ENCODE peak calls at places on chromosomes 12 and 14, in eight cellular contexts. One of them, this sample, is unnamed.

GRCh38 chr14:80924365-80925103 is 17.0 kb downstream of the CEP128 start:
- DNase-seq in spleen: no peak
- DNase-seq in Panc1: no peak
- DNase-seq in HL-60: no peak
- DNase-seq in GM23338: no peak
- DNase-seq in endothelial cell of umbilical vein: no peak
- DNase-seq in stomach: no peak
- DNase-seq in transverse colon: no peak
- DNase-seq in this sample: no peak

GRCh38 chr12:130932061-130932650 is 21.6 kb upstream of the ADGRD1 start:
- DNase-seq in endothelial cell of umbilical vein: no peak
- DNase-seq in HL-60: no peak
- DNase-seq in spleen: no peak
- DNase-seq in transverse colon: no peak
- DNase-seq in stomach: no peak
- DNase-seq in Panc1: no peak
- DNase-seq in GM23338: no peak
- DNase-seq in this sample: no peak

GRCh38 chr14:42814817-42815216 is 1208.1 kb downstream of the LRFN5 start:
- DNase-seq in transverse colon: no peak
- DNase-seq in Panc1: no peak
- DNase-seq in spleen: no peak
- DNase-seq in GM23338: no peak
- DNase-seq in HL-60: no peak
- DNase-seq in endothelial cell of umbilical vein: no peak
- DNase-seq in stomach: no peak
- DNase-seq in this sample: no peak

GRCh38 chr14:35221462-35221861 is 70.7 kb upstream of the PSMA6 start:
- DNase-seq in endothelial cell of umbilical vein: no peak
- DNase-seq in Panc1: no peak
- DNase-seq in GM23338: no peak
- DNase-seq in stomach: no peak
- DNase-seq in transverse colon: no peak
- DNase-seq in HL-60: no peak
- DNase-seq in spleen: no peak
- DNase-seq in this sample: no peak

GRCh38 chr14:94360945-94361565 is 27.3 kb downstream of the SERPINA1 start:
- DNase-seq in spleen: no peak
- DNase-seq in Panc1: no peak
- DNase-seq in GM23338: no peak
- DNase-seq in transverse colon: no peak
- DNase-seq in stomach: peak; percentile 14
- DNase-seq in endothelial cell of umbilical vein: no peak
- DNase-seq in HL-60: no peak
- DNase-seq in this sample: no peak

GRCh38 chr12:62933871-62934798 is 815 bp downstream of the PPM1H start:
- DNase-seq in stomach: peak; percentile 52
- DNase-seq in endothelial cell of umbilical vein: peak; percentile 44
- DNase-seq in HL-60: peak; percentile 59
- DNase-seq in spleen: peak; percentile 87
- DNase-seq in transverse colon: peak; percentile 35
- DNase-seq in GM23338: peak; percentile 68
- DNase-seq in Panc1: no peak
- DNase-seq in this sample: no peak

GRCh38 chr12:94193623-94194022 is 45.2 kb downstream of the PLXNC1 start:
- DNase-seq in Panc1: no peak
- DNase-seq in stomach: no peak
- DNase-seq in HL-60: no peak
- DNase-seq in GM23338: no peak
- DNase-seq in transverse colon: no peak
- DNase-seq in endothelial cell of umbilical vein: no peak
- DNase-seq in spleen: no peak
- DNase-seq in this sample: no peak

GRCh38 chr14:106879241-106879640 is 1352.9 kb downstream of the TMEM121 start:
- DNase-seq in GM23338: peak; percentile 6
- DNase-seq in stomach: peak; percentile 63
- DNase-seq in spleen: peak; percentile 81
- DNase-seq in Panc1: no peak
- DNase-seq in transverse colon: peak; percentile 72
- DNase-seq in endothelial cell of umbilical vein: no peak
- DNase-seq in HL-60: peak; percentile 88
- DNase-seq in this sample: no peak

GRCh38 chr12:15984963-15985362 is 73.8 kb downstream of the DERA start:
- DNase-seq in GM23338: no peak
- DNase-seq in Panc1: no peak
- DNase-seq in endothelial cell of umbilical vein: no peak
- DNase-seq in stomach: no peak
- DNase-seq in HL-60: no peak
- DNase-seq in spleen: no peak
- DNase-seq in transverse colon: no peak
- DNase-seq in this sample: no peak

GRCh38 chr12:88552672-88553079 is 27.6 kb downstream of the KITLG start:
- DNase-seq in transverse colon: no peak
- DNase-seq in endothelial cell of umbilical vein: no peak
- DNase-seq in spleen: no peak
- DNase-seq in GM23338: no peak
- DNase-seq in HL-60: no peak
- DNase-seq in stomach: no peak
- DNase-seq in Panc1: peak; percentile 46
- DNase-seq in this sample: no peak

GRCh38 chr14:69632752-69633151 is 21.4 kb downstream of the SUSD6 start:
- DNase-seq in stomach: no peak
- DNase-seq in GM23338: no peak
- DNase-seq in HL-60: no peak
- DNase-seq in spleen: no peak
- DNase-seq in Panc1: no peak
- DNase-seq in endothelial cell of umbilical vein: peak; percentile 43
- DNase-seq in transverse colon: no peak
- DNase-seq in this sample: no peak

GRCh38 chr14:50320279-50320678 is 8.2 kb downstream of the DMAC2L start:
- DNase-seq in spleen: no peak
- DNase-seq in Panc1: no peak
- DNase-seq in stomach: no peak
- DNase-seq in HL-60: no peak
- DNase-seq in endothelial cell of umbilical vein: no peak
- DNase-seq in transverse colon: no peak
- DNase-seq in GM23338: no peak
- DNase-seq in this sample: no peak

GRCh38 chr14:74574706-74575105 is 37.3 kb downstream of the LTBP2 start:
- DNase-seq in GM23338: no peak
- DNase-seq in spleen: peak; percentile 62
- DNase-seq in HL-60: peak; percentile 31
- DNase-seq in Panc1: no peak
- DNase-seq in transverse colon: no peak
- DNase-seq in endothelial cell of umbilical vein: no peak
- DNase-seq in stomach: no peak
- DNase-seq in this sample: peak; percentile 60

GRCh38 chr14:102544034-102544744 is 34.6 kb upstream of the ANKRD9 start:
- DNase-seq in spleen: no peak
- DNase-seq in endothelial cell of umbilical vein: no peak
- DNase-seq in GM23338: peak; percentile 64
- DNase-seq in HL-60: no peak
- DNase-seq in Panc1: no peak
- DNase-seq in stomach: no peak
- DNase-seq in transverse colon: no peak
- DNase-seq in this sample: no peak

GRCh38 chr12:132600048-132601032 is 10.0 kb downstream of the LRCOL1 start:
- DNase-seq in GM23338: peak; percentile 88
- DNase-seq in spleen: peak; percentile 86
- DNase-seq in stomach: peak; percentile 60
- DNase-seq in HL-60: peak; percentile 51
- DNase-seq in endothelial cell of umbilical vein: peak; percentile 67
- DNase-seq in transverse colon: peak; percentile 71
- DNase-seq in Panc1: no peak
- DNase-seq in this sample: peak; percentile 81

GRCh38 chr14:98173291-98173690 is 1098.7 kb downstream of the BCL11B start:
- DNase-seq in Panc1: no peak
- DNase-seq in stomach: no peak
- DNase-seq in HL-60: no peak
- DNase-seq in endothelial cell of umbilical vein: no peak
- DNase-seq in GM23338: no peak
- DNase-seq in spleen: peak; percentile 80
- DNase-seq in transverse colon: peak; percentile 55
- DNase-seq in this sample: no peak

GRCh38 chr12:124655317-124656213 is 88.2 kb upstream of the NCOR2 start:
- DNase-seq in HL-60: peak; percentile 24
- DNase-seq in transverse colon: peak; percentile 59
- DNase-seq in endothelial cell of umbilical vein: peak; percentile 87
- DNase-seq in GM23338: peak; percentile 82
- DNase-seq in spleen: no peak
- DNase-seq in stomach: peak; percentile 47
- DNase-seq in Panc1: no peak
- DNase-seq in this sample: peak; percentile 91

GRCh38 chr12:123223241-123223668 is 9.7 kb downstream of the MPHOSPH9 start:
- DNase-seq in transverse colon: peak; percentile 23
- DNase-seq in spleen: no peak
- DNase-seq in endothelial cell of umbilical vein: no peak
- DNase-seq in HL-60: no peak
- DNase-seq in GM23338: no peak
- DNase-seq in Panc1: no peak
- DNase-seq in stomach: no peak
- DNase-seq in this sample: no peak

GRCh38 chr14:33657478-33657877 is 293.4 kb downstream of the EGLN3 start:
- DNase-seq in HL-60: no peak
- DNase-seq in stomach: no peak
- DNase-seq in spleen: no peak
- DNase-seq in transverse colon: no peak
- DNase-seq in Panc1: no peak
- DNase-seq in endothelial cell of umbilical vein: peak; percentile 81
- DNase-seq in GM23338: no peak
- DNase-seq in this sample: no peak

GRCh38 chr12:111196532-111196931 is 172.4 kb downstream of the PHETA1 start:
- DNase-seq in endothelial cell of umbilical vein: no peak
- DNase-seq in Panc1: no peak
- DNase-seq in transverse colon: no peak
- DNase-seq in HL-60: peak; percentile 85
- DNase-seq in spleen: no peak
- DNase-seq in stomach: no peak
- DNase-seq in GM23338: no peak
- DNase-seq in this sample: no peak

GRCh38 chr12:111193977-111194702 is 174.8 kb downstream of the PHETA1 start:
- DNase-seq in Panc1: no peak
- DNase-seq in stomach: no peak
- DNase-seq in HL-60: no peak
- DNase-seq in endothelial cell of umbilical vein: no peak
- DNase-seq in GM23338: no peak
- DNase-seq in spleen: no peak
- DNase-seq in transverse colon: no peak
- DNase-seq in this sample: no peak

GRCh38 chr12:111194703-111195051 is 174.2 kb downstream of the PHETA1 start:
- DNase-seq in transverse colon: no peak
- DNase-seq in GM23338: no peak
- DNase-seq in stomach: no peak
- DNase-seq in spleen: no peak
- DNase-seq in endothelial cell of umbilical vein: no peak
- DNase-seq in HL-60: no peak
- DNase-seq in Panc1: no peak
- DNase-seq in this sample: no peak

GRCh38 chr12:111193511-111193910 is 175.4 kb downstream of the PHETA1 start:
- DNase-seq in endothelial cell of umbilical vein: no peak
- DNase-seq in transverse colon: no peak
- DNase-seq in GM23338: no peak
- DNase-seq in Panc1: no peak
- DNase-seq in stomach: no peak
- DNase-seq in HL-60: no peak
- DNase-seq in spleen: no peak
- DNase-seq in this sample: no peak

GRCh38 chr12:111195316-111195715 is 173.6 kb downstream of the PHETA1 start:
- DNase-seq in endothelial cell of umbilical vein: no peak
- DNase-seq in stomach: no peak
- DNase-seq in HL-60: no peak
- DNase-seq in transverse colon: no peak
- DNase-seq in GM23338: no peak
- DNase-seq in spleen: no peak
- DNase-seq in Panc1: no peak
- DNase-seq in this sample: no peak
- TF ChIP-seq CTCF in endothelial cell of umbilical vein: no peak
- TF ChIP-seq CTCF in stomach: no peak
- TF ChIP-seq CTCF in HL-60: no peak
- TF ChIP-seq CTCF in transverse colon: no peak
- TF ChIP-seq CTCF in GM23338: no peak
- TF ChIP-seq CTCF in spleen: no peak
- TF ChIP-seq CTCF in Panc1: no peak
- TF ChIP-seq CTCF in this sample: no peak

GRCh38 chr12:7209958-7210357 is 20.5 kb downstream of the PEX5 start:
- DNase-seq in endothelial cell of umbilical vein: no peak
- DNase-seq in GM23338: no peak
- DNase-seq in Panc1: no peak
- DNase-seq in spleen: no peak
- DNase-seq in stomach: no peak
- DNase-seq in HL-60: no peak
- DNase-seq in transverse colon: no peak
- DNase-seq in this sample: no peak
- TF ChIP-seq POLR2AphosphoS5 in endothelial cell of umbilical vein: no peak
- TF ChIP-seq POLR2AphosphoS5 in GM23338: no peak
- TF ChIP-seq POLR2AphosphoS5 in Panc1: no peak
- TF ChIP-seq POLR2AphosphoS5 in spleen: no peak
- TF ChIP-seq POLR2AphosphoS5 in stomach: no peak
- TF ChIP-seq POLR2AphosphoS5 in HL-60: no peak
- TF ChIP-seq POLR2AphosphoS5 in transverse colon: no peak
- TF ChIP-seq POLR2AphosphoS5 in this sample: no peak

GRCh38 chr12:6618483-6618882 is 11.3 kb upstream of the CHD4 start:
- DNase-seq in transverse colon: no peak
- DNase-seq in stomach: no peak
- DNase-seq in spleen: no peak
- DNase-seq in Panc1: no peak
- DNase-seq in GM23338: no peak
- DNase-seq in endothelial cell of umbilical vein: no peak
- DNase-seq in HL-60: peak; percentile 43
- DNase-seq in this sample: no peak

GRCh38 chr12:6620885-6621274 is 13.7 kb upstream of the CHD4 start:
- DNase-seq in GM23338: no peak
- DNase-seq in spleen: no peak
- DNase-seq in transverse colon: no peak
- DNase-seq in endothelial cell of umbilical vein: no peak
- DNase-seq in Panc1: no peak
- DNase-seq in stomach: no peak
- DNase-seq in HL-60: no peak
- DNase-seq in this sample: no peak

GRCh38 chr12:6614513-6615177 is 7.5 kb upstream of the CHD4 start:
- DNase-seq in endothelial cell of umbilical vein: no peak
- DNase-seq in Panc1: no peak
- DNase-seq in stomach: no peak
- DNase-seq in HL-60: no peak
- DNase-seq in GM23338: peak; percentile 76
- DNase-seq in spleen: no peak
- DNase-seq in transverse colon: no peak
- DNase-seq in this sample: no peak

GRCh38 chr12:6615802-6616201 is 8.6 kb upstream of the CHD4 start:
- DNase-seq in GM23338: no peak
- DNase-seq in Panc1: no peak
- DNase-seq in HL-60: peak; percentile 20
- DNase-seq in spleen: no peak
- DNase-seq in transverse colon: no peak
- DNase-seq in endothelial cell of umbilical vein: no peak
- DNase-seq in stomach: no peak
- DNase-seq in this sample: no peak

GRCh38 chr12:6620137-6620884 is 13.1 kb upstream of the CHD4 start:
- DNase-seq in GM23338: peak; percentile 95
- DNase-seq in stomach: no peak
- DNase-seq in Panc1: no peak
- DNase-seq in spleen: peak; percentile 89
- DNase-seq in endothelial cell of umbilical vein: peak; percentile 79
- DNase-seq in HL-60: no peak
- DNase-seq in transverse colon: no peak
- DNase-seq in this sample: no peak
- TF ChIP-seq CTCF in GM23338: peak; percentile 94
- TF ChIP-seq CTCF in stomach: no peak
- TF ChIP-seq CTCF in Panc1: no peak
- TF ChIP-seq CTCF in spleen: peak; percentile 81
- TF ChIP-seq CTCF in endothelial cell of umbilical vein: peak; percentile 85
- TF ChIP-seq CTCF in HL-60: no peak
- TF ChIP-seq CTCF in transverse colon: peak; percentile 38
- TF ChIP-seq CTCF in this sample: peak; percentile 56

GRCh38 chr12:91397866-91398532 is 215.4 kb upstream of the DCN start:
- DNase-seq in GM23338: no peak
- DNase-seq in endothelial cell of umbilical vein: no peak
- DNase-seq in transverse colon: no peak
- DNase-seq in Panc1: no peak
- DNase-seq in stomach: no peak
- DNase-seq in spleen: no peak
- DNase-seq in HL-60: no peak
- DNase-seq in this sample: no peak
- TF ChIP-seq POLR2AphosphoS5 in GM23338: no peak
- TF ChIP-seq POLR2AphosphoS5 in endothelial cell of umbilical vein: no peak
- TF ChIP-seq POLR2AphosphoS5 in transverse colon: no peak
- TF ChIP-seq POLR2AphosphoS5 in Panc1: no peak
- TF ChIP-seq POLR2AphosphoS5 in stomach: no peak
- TF ChIP-seq POLR2AphosphoS5 in spleen: no peak
- TF ChIP-seq POLR2AphosphoS5 in HL-60: no peak
- TF ChIP-seq POLR2AphosphoS5 in this sample: no peak